ENCODE peak calls at places on chromosomes 2 and 18, in four cellular contexts. One of them, this sample, is unnamed.

GRCh38 chr18:79360933-79361332 is 34.8 kb upstream of the NFATC1 start:
- DNase-seq in adrenal gland: no peak
- DNase-seq in uterus: no peak
- DNase-seq in A549: no peak
- DNase-seq in this sample: no peak

GRCh38 chr2:231041061-231041689 is 3.9 kb downstream of the C2orf72 start:
- DNase-seq in adrenal gland: no peak
- DNase-seq in uterus: no peak
- DNase-seq in A549: no peak
- DNase-seq in this sample: no peak

GRCh38 chr2:34423301-34423700 is 824.2 kb upstream of the FAM98A start:
- DNase-seq in adrenal gland: no peak
- DNase-seq in uterus: no peak
- DNase-seq in A549: no peak
- DNase-seq in this sample: no peak

GRCh38 chr2:228104215-228104614 is 77.3 kb downstream of the SPHKAP start:
- DNase-seq in adrenal gland: no peak
- DNase-seq in uterus: no peak
- DNase-seq in A549: no peak
- DNase-seq in this sample: no peak

GRCh38 chr2:187982668-187983067 is 309.0 kb upstream of the GULP1 start:
- DNase-seq in adrenal gland: no peak
- DNase-seq in uterus: no peak
- DNase-seq in A549: no peak
- DNase-seq in this sample: no peak

GRCh38 chr2:234911271-234911670 is 40.5 kb upstream of the SH3BP4 start:
- DNase-seq in adrenal gland: no peak
- DNase-seq in uterus: no peak
- DNase-seq in A549: no peak
- DNase-seq in this sample: no peak

GRCh38 chr2:187617120-187617519 is 62.9 kb upstream of the TFPI start:
- DNase-seq in adrenal gland: no peak
- DNase-seq in uterus: no peak
- DNase-seq in A549: no peak
- DNase-seq in this sample: no peak

GRCh38 chr2:3490191-3491158 is 28.9 kb downstream of the ADI1 start:
- DNase-seq in adrenal gland: peak; percentile 14
- DNase-seq in uterus: no peak
- DNase-seq in A549: no peak
- DNase-seq in this sample: peak; percentile 43

GRCh38 chr2:20568501-20569463 is 82.1 kb downstream of the HS1BP3 start:
- DNase-seq in adrenal gland: no peak
- DNase-seq in uterus: peak; percentile 14
- DNase-seq in A549: no peak
- DNase-seq in this sample: no peak

GRCh38 chr2:151878655-151879563 is 50.7 kb upstream of the ARL5A start:
- DNase-seq in adrenal gland: no peak
- DNase-seq in uterus: no peak
- DNase-seq in A549: no peak
- DNase-seq in this sample: peak; percentile 28

GRCh38 chr18:58135170-58135569 is 91.1 kb downstream of the NEDD4L start:
- DNase-seq in adrenal gland: no peak
- DNase-seq in uterus: no peak
- DNase-seq in A549: no peak
- DNase-seq in this sample: no peak

GRCh38 chr2:195985731-195986130 is 82.9 kb downstream of the DNAH7 start:
- DNase-seq in adrenal gland: no peak
- DNase-seq in uterus: no peak
- DNase-seq in A549: no peak
- DNase-seq in this sample: no peak

GRCh38 chr2:29660216-29660615 is 261.2 kb downstream of the ALK start:
- DNase-seq in adrenal gland: no peak
- DNase-seq in uterus: no peak
- DNase-seq in A549: no peak
- DNase-seq in this sample: no peak

GRCh38 chr2:76491503-76491902 is 780.8 kb upstream of the GCFC2 start:
- DNase-seq in adrenal gland: no peak
- DNase-seq in uterus: no peak
- DNase-seq in A549: no peak
- DNase-seq in this sample: no peak

GRCh38 chr18:34767601-34768027 is 57.5 kb downstream of the DTNA start:
- DNase-seq in adrenal gland: no peak
- DNase-seq in uterus: no peak
- DNase-seq in A549: no peak
- DNase-seq in this sample: no peak

GRCh38 chr2:231182500-231182899 is 15.9 kb upstream of the ARMC9 start:
- DNase-seq in adrenal gland: no peak
- DNase-seq in uterus: no peak
- DNase-seq in A549: peak; percentile 19
- DNase-seq in this sample: no peak

GRCh38 chr2:27009716-27010115 is 23.0 kb upstream of the TMEM214 start:
- DNase-seq in adrenal gland: no peak
- DNase-seq in uterus: no peak
- DNase-seq in A549: no peak
- DNase-seq in this sample: no peak

GRCh38 chr2:72915907-72916742 is 1.2 kb upstream of the EMX1 start:
- DNase-seq in adrenal gland: peak; percentile 16
- DNase-seq in uterus: no peak
- DNase-seq in A549: peak; percentile 67
- DNase-seq in this sample: peak; percentile 42

GRCh38 chr2:147358375-147358774 is 486.5 kb upstream of the ACVR2A start:
- DNase-seq in adrenal gland: no peak
- DNase-seq in uterus: no peak
- DNase-seq in A549: no peak
- DNase-seq in this sample: no peak

GRCh38 chr2:233473386-233473791 is 93.2 kb downstream of the USP40 start:
- DNase-seq in adrenal gland: no peak
- DNase-seq in uterus: no peak
- DNase-seq in A549: no peak
- DNase-seq in this sample: no peak

GRCh38 chr2:73075477-73076373 is 4.2 kb upstream of the SFXN5 start:
- DNase-seq in adrenal gland: peak; percentile 49
- DNase-seq in uterus: peak; percentile 75
- DNase-seq in A549: no peak
- DNase-seq in this sample: no peak

GRCh38 chr2:83003555-83003954 is 1455.5 kb downstream of the SUCLG1 start:
- DNase-seq in adrenal gland: no peak
- DNase-seq in uterus: no peak
- DNase-seq in A549: no peak
- DNase-seq in this sample: no peak

DNA sequence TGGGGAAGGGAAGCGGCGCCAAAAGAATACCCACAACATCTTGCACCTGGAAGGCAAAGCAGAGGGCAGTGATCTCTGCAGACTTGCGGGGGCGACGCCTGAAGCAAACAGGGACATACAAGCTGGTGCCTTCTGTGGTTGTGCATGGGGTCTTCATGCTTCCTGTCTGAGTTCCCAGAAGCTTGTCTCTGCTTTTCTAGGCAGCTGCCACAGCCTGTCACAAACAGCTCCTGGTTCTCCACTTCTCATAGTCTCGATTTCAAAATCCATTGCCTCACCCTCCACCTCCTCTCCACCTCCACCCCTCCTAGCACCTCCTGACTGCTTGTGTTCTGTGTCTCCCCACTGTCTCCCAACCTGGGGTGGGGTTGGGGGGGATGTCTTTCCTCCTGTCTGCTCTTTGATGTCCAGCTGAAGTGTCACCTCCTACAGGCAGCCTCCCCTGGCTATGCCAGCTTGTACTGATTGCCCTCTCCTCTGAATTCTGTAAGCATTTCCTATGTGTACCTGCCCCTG is 1.7 kb upstream of the PROC start:
- DNase-seq in adrenal gland: no peak
- DNase-seq in uterus: no peak
- DNase-seq in A549: no peak
- DNase-seq in this sample: no peak
- H3K4me3 ChIP-seq in adrenal gland: no peak overlapping the region
- H3K4me3 ChIP-seq in uterus: no peak overlapping the region
- H3K4me3 ChIP-seq in A549: no peak overlapping the region
- H3K4me3 ChIP-seq in this sample: peak overlapping the region; percentile 18

GRCh38 chr2:207248702-207249355 is 83.1 kb upstream of the KLF7 start:
- DNase-seq in adrenal gland: no peak
- DNase-seq in uterus: no peak
- DNase-seq in A549: no peak
- DNase-seq in this sample: no peak
- H3K4me1 ChIP-seq in adrenal gland: no peaks in the 10 kb centered on the region
- H3K4me1 ChIP-seq in uterus: no peaks in the 10 kb centered on the region
- H3K4me1 ChIP-seq in A549: peaks cover 27% of the 10 kb centered on the region
- H3K4me1 ChIP-seq in this sample: peaks cover 4% of the 10 kb centered on the region

GRCh38 chr2:81195017-81195773 is 890.6 kb upstream of the LRRTM1 start:
- DNase-seq in adrenal gland: no peak
- DNase-seq in uterus: no peak
- DNase-seq in A549: no peak
- DNase-seq in this sample: no peak
- H3K27ac ChIP-seq in adrenal gland: no peak overlapping the region
- H3K27ac ChIP-seq in uterus: no peak overlapping the region
- H3K27ac ChIP-seq in A549: no peak overlapping the region
- H3K27ac ChIP-seq in this sample: no peak overlapping the region

GRCh38 chr2:17353268-17353667 is 165.0 kb downstream of the RAD51AP2 start:
- DNase-seq in adrenal gland: no peak
- DNase-seq in uterus: no peak
- DNase-seq in A549: no peak
- DNase-seq in this sample: no peak
- H3K4me3 ChIP-seq in adrenal gland: no peak overlapping the region
- H3K4me3 ChIP-seq in uterus: no peak overlapping the region
- H3K4me3 ChIP-seq in A549: no peak overlapping the region
- H3K4me3 ChIP-seq in this sample: no peak overlapping the region

GRCh38 chr2:96764253-96764637 is 3.5 kb downstream of the CNNM4 start:
- DNase-seq in adrenal gland: no peak
- DNase-seq in uterus: no peak
- DNase-seq in A549: no peak
- DNase-seq in this sample: no peak

GRCh38 chr2:96770451-96770850 is 9.7 kb downstream of the CNNM4 start:
- DNase-seq in adrenal gland: no peak
- DNase-seq in uterus: no peak
- DNase-seq in A549: no peak
- DNase-seq in this sample: no peak

GRCh38 chr2:96768083-96768561 is 7.4 kb downstream of the CNNM4 start:
- DNase-seq in adrenal gland: no peak
- DNase-seq in uterus: no peak
- DNase-seq in A549: no peak
- DNase-seq in this sample: no peak

GRCh38 chr2:96769816-96770215 is 9.1 kb downstream of the CNNM4 start:
- DNase-seq in adrenal gland: no peak
- DNase-seq in uterus: no peak
- DNase-seq in A549: no peak
- DNase-seq in this sample: no peak

GRCh38 chr2:96767135-96767871 is 6.6 kb downstream of the CNNM4 start:
- DNase-seq in adrenal gland: no peak
- DNase-seq in uterus: no peak
- DNase-seq in A549: no peak
- DNase-seq in this sample: no peak
- H3K4me1 ChIP-seq in adrenal gland: peaks cover 3% of the 10 kb centered on the region
- H3K4me1 ChIP-seq in uterus: no peaks in the 10 kb centered on the region
- H3K4me1 ChIP-seq in A549: peaks cover 22% of the 10 kb centered on the region
- H3K4me1 ChIP-seq in this sample: peaks cover 15% of the 10 kb centered on the region

GRCh38 chr2:168801456-168801855 is 981 bp upstream of the NOSTRIN start:
- DNase-seq in adrenal gland: no peak
- DNase-seq in uterus: no peak
- DNase-seq in A549: no peak
- DNase-seq in this sample: no peak
- H3K27ac ChIP-seq in adrenal gland: peak overlapping the region; percentile 84
- H3K27ac ChIP-seq in uterus: peak overlapping the region; percentile 15
- H3K27ac ChIP-seq in A549: peak overlapping the region; percentile 60
- H3K27ac ChIP-seq in this sample: peak overlapping the region; percentile 67

GRCh38 chr2:25230626-25231311 is 62.4 kb upstream of the POMC start:
- DNase-seq in adrenal gland: no peak
- DNase-seq in uterus: no peak
- DNase-seq in A549: no peak
- DNase-seq in this sample: no peak
- H3K4me3 ChIP-seq in adrenal gland: no peak overlapping the region
- H3K4me3 ChIP-seq in uterus: no peak overlapping the region
- H3K4me3 ChIP-seq in A549: no peak overlapping the region
- H3K4me3 ChIP-seq in this sample: no peak overlapping the region

This sample was measured in cardiac muscle cell.